ENCODE peak calls at places on chromosome 15, in nine cellular contexts. One of them, this sample, is unnamed.

GRCh38 chr15:71003314-71003713 is 110.7 kb downstream of the LRRC49 start:
- DNase-seq in substantia nigra: no peak
- DNase-seq in caudate nucleus: no peak
- DNase-seq in CD4-positive, alpha-beta T cell: no peak
- DNase-seq in spleen: no peak
- DNase-seq in suprapubic skin: no peak
- DNase-seq in GM23338: no peak
- DNase-seq in tibial artery: no peak
- DNase-seq in right atrium auricular region: no peak
- DNase-seq in this sample: no peak

GRCh38 chr15:84715442-84716035 is 400 bp downstream of the SEC11A start:
- DNase-seq in tibial artery: peak
- DNase-seq in suprapubic skin: no peak
- DNase-seq in substantia nigra: no peak
- DNase-seq in GM23338: peak
- DNase-seq in CD4-positive, alpha-beta T cell: no peak
- DNase-seq in right atrium auricular region: no peak
- DNase-seq in caudate nucleus: peak
- DNase-seq in spleen: peak
- DNase-seq in this sample: no peak

GRCh38 chr15:88257311-88257901 is 867 bp upstream of the NTRK3 start:
- DNase-seq in suprapubic skin: no peak
- DNase-seq in substantia nigra: peak
- DNase-seq in tibial artery: no peak
- DNase-seq in spleen: no peak
- DNase-seq in right atrium auricular region: no peak
- DNase-seq in GM23338: peak
- DNase-seq in CD4-positive, alpha-beta T cell: no peak
- DNase-seq in caudate nucleus: no peak
- DNase-seq in this sample: no peak

GRCh38 chr15:63073497-63074172 is 31.1 kb downstream of the TPM1 start:
- DNase-seq in suprapubic skin: no peak
- DNase-seq in right atrium auricular region: no peak
- DNase-seq in GM23338: no peak
- DNase-seq in caudate nucleus: no peak
- DNase-seq in substantia nigra: no peak
- DNase-seq in spleen: no peak
- DNase-seq in CD4-positive, alpha-beta T cell: no peak
- DNase-seq in tibial artery: no peak
- DNase-seq in this sample: no peak

GRCh38 chr15:82549199-82549665 is 9.0 kb upstream of the RPS17 start:
- DNase-seq in GM23338: no peak
- DNase-seq in suprapubic skin: no peak
- DNase-seq in CD4-positive, alpha-beta T cell: no peak
- DNase-seq in caudate nucleus: no peak
- DNase-seq in tibial artery: no peak
- DNase-seq in right atrium auricular region: no peak
- DNase-seq in spleen: no peak
- DNase-seq in substantia nigra: no peak
- DNase-seq in this sample: no peak

GRCh38 chr15:50182233-50183013 is 427 bp downstream of the SLC27A2 start:
- DNase-seq in suprapubic skin: no peak
- DNase-seq in CD4-positive, alpha-beta T cell: peak
- DNase-seq in GM23338: peak
- DNase-seq in substantia nigra: no peak
- DNase-seq in spleen: peak
- DNase-seq in right atrium auricular region: no peak
- DNase-seq in caudate nucleus: no peak
- DNase-seq in tibial artery: no peak
- DNase-seq in this sample: peak

GRCh38 chr15:63985221-63986184 is 60.8 kb downstream of the DAPK2 start:
- DNase-seq in spleen: peak
- DNase-seq in GM23338: no peak
- DNase-seq in substantia nigra: no peak
- DNase-seq in tibial artery: peak
- DNase-seq in suprapubic skin: peak
- DNase-seq in caudate nucleus: no peak
- DNase-seq in right atrium auricular region: peak
- DNase-seq in CD4-positive, alpha-beta T cell: no peak
- DNase-seq in this sample: no peak

GRCh38 chr15:78675206-78675605 is 34.2 kb upstream of the CHRNB4 start:
- DNase-seq in spleen: no peak
- DNase-seq in GM23338: no peak
- DNase-seq in CD4-positive, alpha-beta T cell: no peak
- DNase-seq in caudate nucleus: no peak
- DNase-seq in substantia nigra: no peak
- DNase-seq in tibial artery: no peak
- DNase-seq in suprapubic skin: no peak
- DNase-seq in right atrium auricular region: no peak
- DNase-seq in this sample: peak

GRCh38 chr15:42444415-42445063 is 46.4 kb downstream of the ZNF106 start:
- DNase-seq in suprapubic skin: no peak
- DNase-seq in right atrium auricular region: no peak
- DNase-seq in CD4-positive, alpha-beta T cell: no peak
- DNase-seq in spleen: no peak
- DNase-seq in substantia nigra: no peak
- DNase-seq in tibial artery: no peak
- DNase-seq in caudate nucleus: no peak
- DNase-seq in GM23338: peak
- DNase-seq in this sample: no peak

GRCh38 chr15:55737373-55737772 is 5.6 kb downstream of the PRTG start:
- DNase-seq in tibial artery: no peak
- DNase-seq in right atrium auricular region: no peak
- DNase-seq in GM23338: peak
- DNase-seq in spleen: no peak
- DNase-seq in substantia nigra: no peak
- DNase-seq in suprapubic skin: no peak
- DNase-seq in CD4-positive, alpha-beta T cell: no peak
- DNase-seq in caudate nucleus: no peak
- DNase-seq in this sample: no peak

GRCh38 chr15:22969512-22969911 is 10.7 kb downstream of the CYFIP1 start:
- DNase-seq in caudate nucleus: no peak
- DNase-seq in GM23338: no peak
- DNase-seq in tibial artery: no peak
- DNase-seq in right atrium auricular region: no peak
- DNase-seq in CD4-positive, alpha-beta T cell: no peak
- DNase-seq in spleen: no peak
- DNase-seq in substantia nigra: no peak
- DNase-seq in suprapubic skin: no peak
- DNase-seq in this sample: no peak

GRCh38 chr15:29449136-29449535 is 179.5 kb upstream of the NSMCE3 start:
- DNase-seq in spleen: no peak
- DNase-seq in right atrium auricular region: no peak
- DNase-seq in CD4-positive, alpha-beta T cell: no peak
- DNase-seq in suprapubic skin: no peak
- DNase-seq in tibial artery: no peak
- DNase-seq in GM23338: peak
- DNase-seq in substantia nigra: no peak
- DNase-seq in caudate nucleus: no peak
- DNase-seq in this sample: peak

GRCh38 chr15:59178151-59178705 is 28.4 kb upstream of the LDHAL6B start:
- DNase-seq in suprapubic skin: peak
- DNase-seq in CD4-positive, alpha-beta T cell: no peak
- DNase-seq in right atrium auricular region: no peak
- DNase-seq in caudate nucleus: no peak
- DNase-seq in tibial artery: no peak
- DNase-seq in substantia nigra: no peak
- DNase-seq in spleen: no peak
- DNase-seq in GM23338: no peak
- DNase-seq in this sample: peak

GRCh38 chr15:61314443-61314842 is 85.3 kb upstream of the RORA start:
- DNase-seq in suprapubic skin: no peak
- DNase-seq in GM23338: no peak
- DNase-seq in spleen: no peak
- DNase-seq in CD4-positive, alpha-beta T cell: no peak
- DNase-seq in tibial artery: no peak
- DNase-seq in right atrium auricular region: no peak
- DNase-seq in caudate nucleus: no peak
- DNase-seq in substantia nigra: no peak
- DNase-seq in this sample: no peak

GRCh38 chr15:64071931-64072765 is 21.5 kb downstream of the CIAO2A start:
- DNase-seq in tibial artery: no peak
- DNase-seq in spleen: no peak
- DNase-seq in GM23338: no peak
- DNase-seq in suprapubic skin: no peak
- DNase-seq in CD4-positive, alpha-beta T cell: no peak
- DNase-seq in caudate nucleus: no peak
- DNase-seq in substantia nigra: no peak
- DNase-seq in right atrium auricular region: no peak
- DNase-seq in this sample: no peak

GRCh38 chr15:70038730-70039392 is 58.9 kb downstream of the TLE3 start:
- DNase-seq in spleen: peak
- DNase-seq in tibial artery: no peak
- DNase-seq in substantia nigra: no peak
- DNase-seq in suprapubic skin: no peak
- DNase-seq in caudate nucleus: no peak
- DNase-seq in right atrium auricular region: no peak
- DNase-seq in CD4-positive, alpha-beta T cell: no peak
- DNase-seq in GM23338: no peak
- DNase-seq in this sample: peak

GRCh38 chr15:45253330-45253729 is 1.3 kb downstream of the SLC28A2 start:
- DNase-seq in right atrium auricular region: no peak
- DNase-seq in substantia nigra: no peak
- DNase-seq in caudate nucleus: no peak
- DNase-seq in spleen: no peak
- DNase-seq in GM23338: peak
- DNase-seq in tibial artery: no peak
- DNase-seq in suprapubic skin: no peak
- DNase-seq in CD4-positive, alpha-beta T cell: no peak
- DNase-seq in this sample: no peak

GRCh38 chr15:51776952-51777574 is 25.7 kb downstream of the TMOD2 start:
- DNase-seq in suprapubic skin: no peak
- DNase-seq in caudate nucleus: no peak
- DNase-seq in substantia nigra: peak
- DNase-seq in spleen: no peak
- DNase-seq in right atrium auricular region: peak
- DNase-seq in GM23338: peak
- DNase-seq in CD4-positive, alpha-beta T cell: peak
- DNase-seq in tibial artery: peak
- DNase-seq in this sample: no peak

GRCh38 chr15:75811616-75812015 is 31.6 kb upstream of the UBE2Q2 start:
- DNase-seq in suprapubic skin: no peak
- DNase-seq in substantia nigra: no peak
- DNase-seq in right atrium auricular region: no peak
- DNase-seq in caudate nucleus: no peak
- DNase-seq in tibial artery: no peak
- DNase-seq in spleen: no peak
- DNase-seq in GM23338: no peak
- DNase-seq in CD4-positive, alpha-beta T cell: no peak
- DNase-seq in this sample: no peak
- H3K27ac ChIP-seq in suprapubic skin: no peak
- H3K27ac ChIP-seq in substantia nigra: no peak
- H3K27ac ChIP-seq in right atrium auricular region: no peak
- H3K27ac ChIP-seq in caudate nucleus: no peak
- H3K27ac ChIP-seq in tibial artery: no peak
- H3K27ac ChIP-seq in spleen: no peak
- H3K27ac ChIP-seq in GM23338: no peak
- H3K27ac ChIP-seq in CD4-positive, alpha-beta T cell: no peak
- H3K27ac ChIP-seq in this sample: no peak

DNA sequence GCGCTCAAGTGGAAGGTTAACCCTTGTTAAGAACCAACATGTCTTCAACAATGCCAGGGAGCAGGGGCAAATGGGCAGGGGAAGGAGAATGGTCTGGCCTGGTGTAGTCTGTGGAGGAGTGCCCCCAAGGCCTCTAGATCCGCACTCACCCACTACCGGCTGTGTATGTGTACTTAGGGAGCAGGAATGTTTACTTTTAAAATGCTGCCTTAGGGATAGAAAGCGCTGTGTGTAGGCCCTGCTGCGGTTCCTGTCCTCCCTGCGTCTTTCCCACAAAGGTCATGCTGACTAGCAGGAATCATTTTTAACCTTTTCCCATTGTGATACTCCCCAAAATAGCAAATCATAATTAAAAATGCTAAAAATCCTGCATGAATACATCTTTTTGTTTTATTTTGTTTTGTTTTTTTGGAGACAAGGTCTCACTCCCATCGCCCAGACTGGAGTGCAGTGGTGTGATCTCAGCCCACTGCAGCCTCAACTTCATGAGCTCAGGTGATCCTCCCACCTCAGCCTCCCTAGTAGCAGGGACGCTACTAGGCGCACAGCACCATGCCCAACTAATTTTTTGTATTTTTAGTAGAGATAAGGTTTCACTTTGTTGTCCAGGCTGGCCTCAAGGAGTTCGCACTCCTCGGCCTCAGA is 35.9 kb upstream of the CEMIP start:
- DNase-seq in GM23338: no peak
- DNase-seq in substantia nigra: no peak
- DNase-seq in suprapubic skin: no peak
- DNase-seq in caudate nucleus: no peak
- DNase-seq in right atrium auricular region: no peak
- DNase-seq in tibial artery: no peak
- DNase-seq in spleen: no peak
- DNase-seq in CD4-positive, alpha-beta T cell: no peak
- DNase-seq in this sample: no peak
- H3K27ac ChIP-seq in GM23338: no peak
- H3K27ac ChIP-seq in substantia nigra: no peak
- H3K27ac ChIP-seq in suprapubic skin: no peak
- H3K27ac ChIP-seq in caudate nucleus: no peak
- H3K27ac ChIP-seq in right atrium auricular region: no peak
- H3K27ac ChIP-seq in tibial artery: peak
- H3K27ac ChIP-seq in spleen: peak
- H3K27ac ChIP-seq in CD4-positive, alpha-beta T cell: no peak
- H3K27ac ChIP-seq in this sample: peak

DNA sequence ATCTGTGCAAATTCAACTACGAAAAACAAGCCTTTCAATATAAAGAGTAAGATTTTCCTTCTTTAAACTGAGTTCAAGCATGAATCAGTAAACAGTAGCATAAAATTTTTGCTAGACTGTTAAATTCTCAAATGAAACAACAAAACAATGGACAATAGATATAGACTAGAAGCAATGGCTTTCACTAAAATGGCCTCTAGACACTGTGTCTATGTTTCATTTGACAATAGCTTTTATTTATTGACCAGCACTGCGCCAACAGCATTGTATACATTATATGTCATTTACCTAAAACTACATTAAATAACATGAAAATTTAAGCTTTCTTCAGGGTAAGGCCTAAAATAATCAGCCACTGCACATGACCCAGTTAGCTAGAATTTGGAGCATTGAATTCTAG is 148.5 kb downstream of the DUT start:
- DNase-seq in caudate nucleus: no peak
- DNase-seq in suprapubic skin: no peak
- DNase-seq in right atrium auricular region: no peak
- DNase-seq in GM23338: no peak
- DNase-seq in substantia nigra: no peak
- DNase-seq in spleen: no peak
- DNase-seq in CD4-positive, alpha-beta T cell: no peak
- DNase-seq in tibial artery: no peak
- DNase-seq in this sample: no peak
- H3K27ac ChIP-seq in caudate nucleus: no peak
- H3K27ac ChIP-seq in suprapubic skin: no peak
- H3K27ac ChIP-seq in right atrium auricular region: no peak
- H3K27ac ChIP-seq in GM23338: no peak
- H3K27ac ChIP-seq in substantia nigra: peak
- H3K27ac ChIP-seq in spleen: no peak
- H3K27ac ChIP-seq in CD4-positive, alpha-beta T cell: no peak
- H3K27ac ChIP-seq in tibial artery: no peak
- H3K27ac ChIP-seq in this sample: no peak

DNA sequence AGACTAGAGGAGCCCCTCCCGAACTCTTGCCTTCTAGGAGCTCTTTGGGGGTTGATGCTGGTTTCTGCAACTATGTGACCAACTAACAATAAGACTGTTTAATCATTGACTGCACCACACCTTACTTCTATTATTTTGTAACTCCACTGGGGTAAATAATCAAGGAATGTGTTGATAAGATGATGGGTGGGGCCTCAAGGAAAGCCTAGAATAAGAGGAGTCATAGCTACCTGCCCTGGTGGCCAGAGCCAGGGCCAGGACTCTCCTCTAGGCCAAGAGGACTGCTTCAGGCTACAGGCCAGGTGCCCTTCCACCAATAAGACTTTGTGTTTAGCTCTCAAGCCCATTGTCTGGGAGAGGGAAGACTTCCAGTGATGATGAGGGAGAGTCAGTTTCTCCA is 41.2 kb upstream of the PIAS1 start:
- DNase-seq in tibial artery: no peak
- DNase-seq in spleen: no peak
- DNase-seq in right atrium auricular region: no peak
- DNase-seq in GM23338: no peak
- DNase-seq in substantia nigra: no peak
- DNase-seq in caudate nucleus: no peak
- DNase-seq in suprapubic skin: no peak
- DNase-seq in CD4-positive, alpha-beta T cell: no peak
- DNase-seq in this sample: no peak
- H3K27ac ChIP-seq in tibial artery: no peak
- H3K27ac ChIP-seq in spleen: no peak
- H3K27ac ChIP-seq in right atrium auricular region: no peak
- H3K27ac ChIP-seq in GM23338: no peak
- H3K27ac ChIP-seq in substantia nigra: no peak
- H3K27ac ChIP-seq in caudate nucleus: no peak
- H3K27ac ChIP-seq in suprapubic skin: no peak
- H3K27ac ChIP-seq in CD4-positive, alpha-beta T cell: no peak
- H3K27ac ChIP-seq in this sample: no peak

This sample was measured in RWPE2.